ENCODE peak calls at places on chromosomes 16 and 17, in nine cellular contexts. One of them, this sample, is unnamed.

GRCh38 chr16:2704983-2705275 is 15.1 kb downstream of the PRSS27 start:
- DNase-seq in effector CD4-positive, alpha-beta T cell: no peak
- DNase-seq in stimulated activated CD4-positive, alpha-beta T cell treated with anti-CD3 and anti-CD28 coated beads, Interleukin-1b, Interleukin-23, amount 100 ng/mL, for 4 hours: no peak
- DNase-seq in NCI-H774: no peak
- DNase-seq in Right ventricle myocardium superior: no peak
- DNase-seq in ascending aorta: no peak
- DNase-seq in hippocampal formation: no peak
- DNase-seq in memory B cell: no peak
- DNase-seq in kidney: no peak
- DNase-seq in this sample: no peak

GRCh38 chr17:67998466-67998865 is 2.2 kb upstream of the C17orf58 start:
- DNase-seq in effector CD4-positive, alpha-beta T cell: no peak
- DNase-seq in stimulated activated CD4-positive, alpha-beta T cell treated with anti-CD3 and anti-CD28 coated beads, Interleukin-1b, Interleukin-23, amount 100 ng/mL, for 4 hours: no peak
- DNase-seq in NCI-H774: no peak
- DNase-seq in Right ventricle myocardium superior: no peak
- DNase-seq in ascending aorta: no peak
- DNase-seq in hippocampal formation: no peak
- DNase-seq in memory B cell: no peak
- DNase-seq in kidney: no peak
- DNase-seq in this sample: no peak

GRCh38 chr16:50833929-50834328 is 92.0 kb downstream of the CYLD start:
- DNase-seq in effector CD4-positive, alpha-beta T cell: no peak
- DNase-seq in stimulated activated CD4-positive, alpha-beta T cell treated with anti-CD3 and anti-CD28 coated beads, Interleukin-1b, Interleukin-23, amount 100 ng/mL, for 4 hours: no peak
- DNase-seq in NCI-H774: no peak
- DNase-seq in Right ventricle myocardium superior: no peak
- DNase-seq in ascending aorta: no peak
- DNase-seq in hippocampal formation: no peak
- DNase-seq in memory B cell: no peak
- DNase-seq in kidney: no peak
- DNase-seq in this sample: no peak

GRCh38 chr17:40598928-40599627 is 33.8 kb upstream of the CCR7 start:
- DNase-seq in effector CD4-positive, alpha-beta T cell: peak; percentile 70
- DNase-seq in stimulated activated CD4-positive, alpha-beta T cell treated with anti-CD3 and anti-CD28 coated beads, Interleukin-1b, Interleukin-23, amount 100 ng/mL, for 4 hours: peak; percentile 37
- DNase-seq in NCI-H774: no peak
- DNase-seq in Right ventricle myocardium superior: no peak
- DNase-seq in ascending aorta: peak; percentile 70
- DNase-seq in hippocampal formation: no peak
- DNase-seq in memory B cell: peak; percentile 67
- DNase-seq in kidney: peak; percentile 82
- DNase-seq in this sample: peak; percentile 41

GRCh38 chr16:9318764-9319163 is 227.3 kb downstream of the HAPSTR1 start:
- DNase-seq in effector CD4-positive, alpha-beta T cell: no peak
- DNase-seq in stimulated activated CD4-positive, alpha-beta T cell treated with anti-CD3 and anti-CD28 coated beads, Interleukin-1b, Interleukin-23, amount 100 ng/mL, for 4 hours: no peak
- DNase-seq in NCI-H774: no peak
- DNase-seq in Right ventricle myocardium superior: no peak
- DNase-seq in ascending aorta: no peak
- DNase-seq in hippocampal formation: no peak
- DNase-seq in memory B cell: no peak
- DNase-seq in kidney: no peak
- DNase-seq in this sample: no peak

GRCh38 chr16:24372824-24373223 is 116.7 kb downstream of the CACNG3 start:
- DNase-seq in effector CD4-positive, alpha-beta T cell: no peak
- DNase-seq in stimulated activated CD4-positive, alpha-beta T cell treated with anti-CD3 and anti-CD28 coated beads, Interleukin-1b, Interleukin-23, amount 100 ng/mL, for 4 hours: no peak
- DNase-seq in NCI-H774: no peak
- DNase-seq in Right ventricle myocardium superior: no peak
- DNase-seq in ascending aorta: no peak
- DNase-seq in hippocampal formation: no peak
- DNase-seq in memory B cell: no peak
- DNase-seq in kidney: no peak
- DNase-seq in this sample: no peak

GRCh38 chr17:62650587-62650986 is 23.1 kb downstream of the MRC2 start:
- DNase-seq in effector CD4-positive, alpha-beta T cell: no peak
- DNase-seq in stimulated activated CD4-positive, alpha-beta T cell treated with anti-CD3 and anti-CD28 coated beads, Interleukin-1b, Interleukin-23, amount 100 ng/mL, for 4 hours: no peak
- DNase-seq in NCI-H774: no peak
- DNase-seq in Right ventricle myocardium superior: no peak
- DNase-seq in ascending aorta: no peak
- DNase-seq in hippocampal formation: no peak
- DNase-seq in memory B cell: no peak
- DNase-seq in kidney: no peak
- DNase-seq in this sample: no peak

GRCh38 chr17:35210741-35211140 is 16.5 kb upstream of the SLC35G3 start:
- DNase-seq in effector CD4-positive, alpha-beta T cell: no peak
- DNase-seq in stimulated activated CD4-positive, alpha-beta T cell treated with anti-CD3 and anti-CD28 coated beads, Interleukin-1b, Interleukin-23, amount 100 ng/mL, for 4 hours: no peak
- DNase-seq in NCI-H774: no peak
- DNase-seq in Right ventricle myocardium superior: no peak
- DNase-seq in ascending aorta: no peak
- DNase-seq in hippocampal formation: no peak
- DNase-seq in memory B cell: no peak
- DNase-seq in kidney: no peak
- DNase-seq in this sample: no peak

GRCh38 chr16:1221628-1222552 is 3.2 kb downstream of the TPSG1 start:
- DNase-seq in effector CD4-positive, alpha-beta T cell: no peak
- DNase-seq in stimulated activated CD4-positive, alpha-beta T cell treated with anti-CD3 and anti-CD28 coated beads, Interleukin-1b, Interleukin-23, amount 100 ng/mL, for 4 hours: no peak
- DNase-seq in NCI-H774: no peak
- DNase-seq in Right ventricle myocardium superior: no peak
- DNase-seq in ascending aorta: no peak
- DNase-seq in hippocampal formation: no peak
- DNase-seq in memory B cell: no peak
- DNase-seq in kidney: no peak
- DNase-seq in this sample: no peak

GRCh38 chr16:19716183-19716582 is 1.8 kb downstream of the KNOP1 start:
- DNase-seq in effector CD4-positive, alpha-beta T cell: no peak
- DNase-seq in stimulated activated CD4-positive, alpha-beta T cell treated with anti-CD3 and anti-CD28 coated beads, Interleukin-1b, Interleukin-23, amount 100 ng/mL, for 4 hours: no peak
- DNase-seq in NCI-H774: no peak
- DNase-seq in Right ventricle myocardium superior: no peak
- DNase-seq in ascending aorta: no peak
- DNase-seq in hippocampal formation: no peak
- DNase-seq in memory B cell: no peak
- DNase-seq in kidney: peak; percentile 4
- DNase-seq in this sample: no peak

GRCh38 chr17:77287432-77288068 is 146.8 kb downstream of the SEC14L1 start:
- DNase-seq in effector CD4-positive, alpha-beta T cell: no peak
- DNase-seq in stimulated activated CD4-positive, alpha-beta T cell treated with anti-CD3 and anti-CD28 coated beads, Interleukin-1b, Interleukin-23, amount 100 ng/mL, for 4 hours: no peak
- DNase-seq in NCI-H774: no peak
- DNase-seq in Right ventricle myocardium superior: peak; percentile 74
- DNase-seq in ascending aorta: no peak
- DNase-seq in hippocampal formation: no peak
- DNase-seq in memory B cell: no peak
- DNase-seq in kidney: peak; percentile 91
- DNase-seq in this sample: peak; percentile 94

GRCh38 chr16:31713945-31714898 is 159.4 kb upstream of the ZNF267 start:
- DNase-seq in effector CD4-positive, alpha-beta T cell: no peak
- DNase-seq in stimulated activated CD4-positive, alpha-beta T cell treated with anti-CD3 and anti-CD28 coated beads, Interleukin-1b, Interleukin-23, amount 100 ng/mL, for 4 hours: no peak
- DNase-seq in NCI-H774: no peak
- DNase-seq in Right ventricle myocardium superior: no peak
- DNase-seq in ascending aorta: no peak
- DNase-seq in hippocampal formation: no peak
- DNase-seq in memory B cell: no peak
- DNase-seq in kidney: no peak
- DNase-seq in this sample: no peak